ENCODE peak calls at places on chromosomes 6 and 20, in eight cellular contexts. I, B, N, V, H, U, X and Y are unnamed samples.
A peak's percentile ranks its signal among the peaks of the same experiment; 100 is the strongest.

GRCh38 chr6:35128496-35128895 is 12.6 kb downstream of the TCP11 start:
- DNase-seq in X (no peak), H (no peak), N (no peak), I (no peak), U (no peak), B (no peak), V (no peak), Y (no peak)

GRCh38 chr6:129546702-129547101 is 163.3 kb downstream of the ARHGAP18 start:
- DNase-seq in U (no peak), V (no peak), H (no peak), X (no peak), N (peak; percentile 17), B (no peak), I (no peak), Y (no peak)

GRCh38 chr6:100724222-100724621 is 156.9 kb downstream of the ASCC3 start:
- DNase-seq in B (no peak), H (no peak), X (no peak), V (no peak), I (no peak), N (no peak), U (no peak), Y (no peak)

GRCh38 chr6:32413427-32414047 is 6.6 kb upstream of the BTNL2 start:
- DNase-seq in V (peak; percentile 55), I (peak; percentile 74), N (peak; percentile 83), U (peak; percentile 77), X (peak; percentile 23), H (peak; percentile 84), B (peak; percentile 44), Y (peak; percentile 57)

GRCh38 chr6:48032156-48032555 is 78.8 kb downstream of the PTCHD4 start:
- DNase-seq in B (no peak), I (no peak), V (peak; percentile 3), N (peak; percentile 36), U (no peak), X (peak; percentile 44), H (no peak), Y (no peak)

GRCh38 chr6:55496201-55496600 is 82.8 kb downstream of the HMGCLL1 start:
- DNase-seq in X (no peak), H (no peak), I (no peak), U (no peak), B (no peak), V (no peak), N (no peak), Y (no peak)

GRCh38 chr6:36956111-36956820 is 1.7 kb downstream of the PI16 start:
- DNase-seq in I (no peak), U (no peak), N (peak; percentile 81), H (no peak), X (no peak), B (no peak), V (no peak), Y (no peak)

GRCh38 chr6:155939253-155939652 is 483.6 kb upstream of the NOX3 start:
- DNase-seq in X (no peak), V (no peak), N (no peak), H (no peak), I (no peak), U (no peak), B (no peak), Y (no peak)

GRCh38 chr6:108175592-108176279 is 9.9 kb downstream of the NR2E1 start:
- DNase-seq in V (no peak), I (no peak), H (no peak), N (no peak), U (no peak), X (no peak), B (no peak), Y (no peak)

GRCh38 chr6:37134622-37135191 is 35.2 kb upstream of the PIM1 start:
- DNase-seq in N (peak; percentile 97), X (peak; percentile 95), I (no peak), H (no peak), B (peak; percentile 93), V (peak; percentile 76), U (no peak), Y (no peak)

GRCh38 chr6:13488015-13488895 is 855 bp upstream of the GFOD1 start:
- DNase-seq in H (no peak), N (no peak), B (peak; percentile 36), X (no peak), U (peak; percentile 35), I (no peak), V (no peak), Y (no peak)

GRCh38 chr20:41029150-41029872 is 689 bp downstream of the TOP1 start:
- DNase-seq in U (no peak), X (no peak), N (no peak), I (peak; percentile 6), V (no peak), B (peak; percentile 37), H (peak; percentile 25), Y (peak; percentile 62)

GRCh38 chr20:56439784-56440291 is 27.8 kb downstream of the CASS4 start:
- DNase-seq in X (peak; percentile 44), B (peak; percentile 94), I (no peak), H (no peak), N (no peak), V (no peak), U (no peak), Y (no peak)

GRCh38 chr6:170279977-170280688 is 10.7 kb downstream of the DLL1 start:
- DNase-seq in B (peak; percentile 92), V (peak; percentile 55), N (peak; percentile 65), X (no peak), I (peak; percentile 30), H (no peak), U (peak; percentile 34), Y (no peak)

GRCh38 chr6:137811912-137812553 is 55.0 kb upstream of the TNFAIP3 start:
- DNase-seq in I (no peak), V (no peak), X (no peak), N (no peak), U (no peak), B (no peak), H (no peak), Y (no peak)

GRCh38 chr6:157099912-157100593 is 223.3 kb downstream of the TMEM242 start:
- DNase-seq in V (no peak), I (peak; percentile 20), X (no peak), U (no peak), N (no peak), H (peak; percentile 34), B (no peak), Y (no peak)

GRCh38 chr20:42589976-42590639 is 599.6 kb downstream of the PTPRT start:
- DNase-seq in H (no peak), N (no peak), V (no peak), U (no peak), I (no peak), X (no peak), B (no peak), Y (no peak)

GRCh38 chr20:50431066-50431450 is 79.1 kb upstream of the PTPN1 start:
- DNase-seq in N (no peak), B (no peak), X (no peak), V (no peak), H (no peak), U (no peak), I (no peak), Y (no peak)

GRCh38 chr6:136149311-136149710 is 100.8 kb downstream of the MTFR2 start:
- DNase-seq in V (no peak), H (no peak), N (no peak), I (no peak), U (no peak), B (no peak), X (no peak), Y (no peak)

GRCh38 chr6:113969888-113970807 is 800 bp downstream of the HDAC2 start:
- DNase-seq in H (peak; percentile 34), X (no peak), U (peak; percentile 33), I (peak; percentile 37), V (no peak), N (peak; percentile 14), B (peak; percentile 37), Y (no peak)

GRCh38 chr20:43530321-43531090 is 23.0 kb downstream of the L3MBTL1 start:
- DNase-seq in B (no peak), X (no peak), U (no peak), N (no peak), V (no peak), H (no peak), I (no peak), Y (no peak)

GRCh38 chr20:32859961-32860360 is 1.2 kb downstream of the EFCAB8 start:
- DNase-seq in N (no peak), X (no peak), V (no peak), H (no peak), B (no peak), I (no peak), U (no peak), Y (no peak)

GRCh38 chr20:40497781-40498691 is 191.0 kb downstream of the MAFB start:
- DNase-seq in U (no peak), V (no peak), H (no peak), N (no peak), X (no peak), B (no peak), I (no peak), Y (no peak)

GRCh38 chr6:44432726-44433125 is 45.2 kb downstream of the CDC5L start:
- DNase-seq in B (no peak), U (no peak), V (no peak), X (no peak), H (no peak), I (no peak), N (no peak), Y (no peak)

GRCh38 chr6:29892696-29893095 is 49.6 kb upstream of the HLA-A start:
- DNase-seq in I (no peak), V (no peak), X (no peak), B (no peak), H (no peak), U (no peak), N (no peak), Y (no peak)

GRCh38 chr6:147534116-147534865 is 25.8 kb downstream of the SAMD5 start:
- DNase-seq in V (no peak), B (no peak), U (no peak), N (no peak), X (no peak), H (no peak), I (no peak), Y (no peak)

GRCh38 chr20:46177768-46178167 is 59.7 kb downstream of the CD40 start:
- DNase-seq in H (no peak), V (no peak), X (no peak), N (no peak), I (no peak), U (no peak), B (no peak), Y (no peak)

GRCh38 chr6:39411465-39411864 is 89.0 kb upstream of the KCNK16 start:
- DNase-seq in X (no peak), N (peak; percentile 26), V (no peak), H (no peak), U (no peak), I (no peak), B (no peak), Y (no peak)

GRCh38 chr6:72894091-72894490 is 272.2 kb downstream of the KCNQ5 start:
- DNase-seq in H (no peak), B (no peak), I (no peak), V (no peak), U (no peak), N (peak; percentile 79), X (no peak), Y (no peak)

GRCh38 chr20:20085812-20086211 is 33.5 kb downstream of the CFAP61 start:
- DNase-seq in X (no peak), B (no peak), H (no peak), U (no peak), V (no peak), I (no peak), N (no peak), Y (no peak)

GRCh38 chr20:58618694-58619540 is 32.2 kb upstream of the STX16 start:
- DNase-seq in I (no peak), H (no peak), N (no peak), U (no peak), B (peak; percentile 90), V (no peak), X (peak; percentile 88), Y (no peak)

GRCh38 chr6:35919085-35919826 is 1.6 kb downstream of the SRPK1 start:
- DNase-seq in N (peak; percentile 63), H (no peak), B (no peak), V (no peak), I (no peak), U (no peak), X (no peak), Y (no peak)

GRCh38 chr6:115540077-115540869 is 520.4 kb downstream of the FRK start:
- DNase-seq in B (no peak), U (no peak), V (no peak), I (no peak), H (no peak), N (no peak), X (no peak), Y (no peak)

GRCh38 chr6:11425431-11425871 is 112.1 kb upstream of the TMEM170B start:
- DNase-seq in B (no peak), X (no peak), I (no peak), H (no peak), U (no peak), N (no peak), V (peak; percentile 77), Y (no peak)